ENCODE peak calls at places on chromosomes 13 and 19, in four cellular contexts. C, V, G and O are unnamed samples.

GRCh38 chr13:89150362-89150761 is 1479.2 kb downstream of the SLITRK5 start:
- DNase-seq in C (peak; percentile 13), V (no peak), G (no peak), O (no peak)

GRCh38 chr19:18776288-18776594 is 14.9 kb downstream of the COMP start:
- DNase-seq in G (peak; percentile 75), C (peak; percentile 87), V (no peak), O (no peak)

GRCh38 chr19:56720281-56720680 is 48.7 kb upstream of the ZNF835 start:
- DNase-seq in G (no peak), C (peak; percentile 53), V (no peak), O (no peak)

GRCh38 chr19:14772467-14772866 is 5.9 kb downstream of the ADGRE2 start:
- DNase-seq in V (no peak), G (no peak), C (no peak), O (no peak)

GRCh38 chr13:26494591-26494990 is 62.9 kb upstream of the WASF3 start:
- DNase-seq in C (no peak), G (no peak), V (no peak), O (no peak)

GRCh38 chr13:113664751-113665581 is 2.1 kb upstream of the GRK1 start:
- DNase-seq in C (no peak), V (no peak), G (no peak), O (no peak)

GRCh38 chr19:47581605-47582319 is 8.8 kb upstream of the ZNF541 start:
- DNase-seq in V (no peak), C (no peak), G (no peak), O (no peak)

GRCh38 chr13:30362869-30363268 is 55.5 kb upstream of the KATNAL1 start:
- DNase-seq in V (no peak), C (no peak), G (peak; percentile 41), O (no peak)

GRCh38 chr13:44191504-44192171 is 182.0 kb upstream of the SERP2 start:
- DNase-seq in V (no peak), C (peak; percentile 85), G (peak; percentile 88), O (no peak)

GRCh38 chr13:38527140-38527539 is 159.7 kb upstream of the FREM2 start:
- DNase-seq in G (no peak), C (no peak), V (no peak), O (no peak)

GRCh38 chr13:100513987-100514670 is 74.5 kb downstream of the GGACT start:
- DNase-seq in V (no peak), C (no peak), G (no peak), O (no peak)

GRCh38 chr19:19782783-19783182 is 38.8 kb downstream of the ZNF506 start:
- DNase-seq in V (peak; percentile 43), C (no peak), G (no peak), O (no peak)

GRCh38 chr13:98773921-98774320 is 21.4 kb upstream of the SLC15A1 start:
- DNase-seq in C (no peak), V (no peak), G (no peak), O (no peak)

GRCh38 chr19:35885225-35885624 is 15.1 kb downstream of the NFKBID start:
- DNase-seq in C (no peak), V (no peak), G (no peak), O (no peak)

GRCh38 chr13:58884353-58884752 is 1252.8 kb downstream of the PCDH17 start:
- DNase-seq in G (no peak), V (no peak), C (no peak), O (no peak)

GRCh38 chr19:58038688-58039204 is 4.9 kb downstream of the ZSCAN1 start:
- DNase-seq in C (no peak), V (no peak), G (no peak), O (no peak)

GRCh38 chr13:49952168-49952567 is 16.0 kb upstream of the SPRYD7 start:
- DNase-seq in V (no peak), C (no peak), G (no peak), O (no peak)